ENCODE peak calls at places on chromosomes 4 and X, in seven cellular contexts. X is GM13977, Z is neural crest cell, R is lung, V is AG04450, U is uterus, H is GM13976. S is an unnamed sample.

GRCh38 chrX:12974797-12975669 is at the start of gene TMSB4X:
- DNase-seq in X (peak), Z (peak), R (peak), V (no peak), U (peak), H (peak), S (peak)

GRCh38 chr4:20194079-20195013 is 57.4 kb upstream of the SLIT2 start:
- DNase-seq in X (no peak), Z (no peak), R (no peak), V (peak), U (no peak), H (no peak), S (no peak)

GRCh38 chrX:42414057-42414456 is 363.9 kb downstream of the PPP1R2C start:
- DNase-seq in X (no peak), Z (no peak), R (no peak), V (no peak), U (no peak), H (no peak), S (no peak)

GRCh38 chrX:149630681-149631292 is 805 bp downstream of the TMEM185A start:
- DNase-seq in X (no peak), Z (no peak), R (no peak), V (peak), U (no peak), H (no peak), S (no peak)

GRCh38 chrX:46446727-46447378 is 98.4 kb downstream of the ZNF674 start:
- DNase-seq in X (peak), Z (peak), R (peak), V (peak), U (peak), H (peak), S (peak)

GRCh38 chr4:15702941-15703403 is at the start of gene BST1:
- DNase-seq in X (peak), Z (no peak), R (peak), V (no peak), U (peak), H (peak), S (peak)

GRCh38 chr4:132956951-132957350 is 192.1 kb upstream of the PCDH10 start:
- DNase-seq in X (no peak), Z (no peak), R (no peak), V (no peak), U (no peak), H (no peak), S (no peak)

GRCh38 chr4:108113229-108113628 is 55.5 kb downstream of the LEF1 start:
- DNase-seq in X (no peak), Z (no peak), R (no peak), V (no peak), U (no peak), H (no peak), S (no peak)

GRCh38 chrX:131445955-131446354 is 97.9 kb upstream of the OR13H1 start:
- DNase-seq in X (no peak), Z (no peak), R (no peak), V (no peak), U (no peak), H (no peak), S (no peak)

GRCh38 chr4:139857021-139857420 is 191.4 kb downstream of the MGST2 start:
- DNase-seq in X (no peak), Z (no peak), R (no peak), V (no peak), U (no peak), H (no peak), S (no peak)

DNA sequence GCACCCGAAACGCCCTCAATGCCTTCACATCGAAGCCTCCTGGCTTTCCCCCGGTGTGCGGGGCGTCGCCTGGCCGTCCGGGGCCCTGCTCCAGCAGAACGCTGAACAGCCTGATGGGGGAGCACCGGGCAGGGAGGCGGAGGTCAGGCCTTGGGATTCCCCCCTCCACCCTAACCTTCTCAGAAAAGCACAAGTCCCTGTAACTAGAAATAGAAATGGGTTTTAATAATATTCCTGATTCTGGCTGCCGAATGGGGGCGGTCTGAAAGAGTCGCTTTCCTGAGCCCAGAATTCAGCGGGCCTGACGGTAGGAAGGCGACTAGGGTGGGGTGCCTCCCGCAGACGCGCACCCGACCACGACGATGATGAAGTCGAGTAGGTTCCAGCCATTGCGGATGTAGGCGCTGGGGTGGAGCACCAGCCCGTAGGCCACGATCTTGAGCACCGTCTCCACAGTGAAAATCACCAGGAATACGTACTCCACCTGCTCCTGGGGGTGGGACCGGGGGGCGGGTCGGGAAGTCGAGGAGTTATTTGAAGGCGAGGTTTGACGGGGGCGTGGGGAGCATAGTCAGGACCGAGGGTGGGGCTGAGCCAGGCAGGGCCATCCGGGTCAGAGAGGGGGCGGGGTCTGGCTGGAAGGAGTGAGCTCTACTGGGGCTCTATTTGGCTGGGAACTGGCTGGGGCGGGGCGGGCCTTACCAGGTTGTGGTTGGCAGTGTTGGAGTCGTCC is 2.5 kb downstream of the CACNA1F start:
- DNase-seq in X (peak), Z (no peak), R (peak), V (no peak), U (peak), H (peak), S (peak)
- TF ChIP-seq CTCF in X (peak), Z (no peak), R (no peak), V (no peak), U (no peak), H (peak), S (peak)

GRCh38 chr4:40629401-40630334 is at the start of gene RBM47:
- DNase-seq in X (peak), Z (peak), R (peak), V (no peak), U (peak), H (peak), S (peak)
- TF ChIP-seq CTCF in X (peak), Z (peak), R (no peak), V (peak), U (no peak), H (no peak), S (peak)

DNA sequence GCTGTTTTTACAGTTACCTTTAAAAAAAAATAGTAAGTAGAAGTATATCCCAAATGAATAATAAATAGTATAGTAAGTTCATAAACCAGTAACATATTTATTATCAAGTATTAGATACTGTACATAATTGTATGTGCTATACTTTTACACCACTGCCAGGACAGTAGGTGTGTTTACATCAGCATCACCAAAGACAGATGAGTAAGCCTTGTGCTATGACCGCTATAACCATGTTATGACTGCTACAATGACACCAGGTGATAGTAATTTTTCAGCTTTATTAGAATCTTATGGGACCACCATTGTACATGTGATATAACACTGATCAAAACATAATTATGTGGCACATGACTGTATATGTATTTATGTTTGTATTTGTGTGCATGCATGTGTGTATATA is 27.3 kb downstream of the PABPC4L start:
- DNase-seq in X (no peak), Z (no peak), R (no peak), V (no peak), U (no peak), H (no peak), S (no peak)
- TF ChIP-seq CTCF in X (no peak), Z (no peak), R (no peak), V (no peak), U (no peak), H (no peak), S (no peak)

GRCh38 chr4:189436207-189436606 is 504.5 kb upstream of the FRG1 start:
- DNase-seq in X (no peak), Z (no peak), R (no peak), V (no peak), U (no peak), H (no peak), S (peak)
- TF ChIP-seq CTCF in X (no peak), Z (peak), R (no peak), V (no peak), U (no peak), H (peak), S (peak)

DNA sequence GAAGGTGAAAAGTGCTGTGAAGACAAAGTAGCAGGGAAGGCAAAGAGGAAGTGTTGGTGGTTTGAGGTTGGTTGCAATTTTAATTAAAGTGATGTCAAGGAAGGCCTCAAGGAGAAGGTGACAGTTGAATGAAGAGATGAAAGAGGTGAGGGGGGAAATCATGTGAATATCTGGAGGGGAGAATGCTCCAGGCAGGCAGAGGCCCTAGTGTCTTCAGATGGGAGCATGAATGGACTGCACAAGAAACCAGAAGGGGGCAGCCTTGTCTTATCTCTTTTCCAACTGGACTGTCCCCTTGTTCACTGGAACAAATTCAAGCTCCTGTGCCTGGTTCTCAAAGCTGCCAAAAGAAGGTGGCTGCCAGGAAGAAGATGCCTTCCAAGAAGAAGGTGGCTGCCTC is 68.4 kb downstream of the MAOB start:
- DNase-seq in X (no peak), Z (peak), R (no peak), V (no peak), U (no peak), H (no peak), S (peak)
- TF ChIP-seq CTCF in X (no peak), Z (peak), R (no peak), V (no peak), U (no peak), H (no peak), S (peak)

GRCh38 chr4:86910369-86910768 is 18.1 kb upstream of the C4orf36 start:
- DNase-seq in X (no peak), Z (no peak), R (no peak), V (no peak), U (no peak), H (no peak), S (no peak)
- TF ChIP-seq CTCF in X (no peak), Z (no peak), R (no peak), V (no peak), U (no peak), H (no peak), S (peak)

GRCh38 chr4:118835896-118836762 is at the start of gene SEC24D:
- DNase-seq in X (peak), Z (peak), R (peak), V (peak), U (peak), H (peak), S (peak)
- TF ChIP-seq CTCF in X (no peak), Z (no peak), R (no peak), V (no peak), U (no peak), H (no peak), S (peak)

GRCh38 chrX:144214651-144215050 is 330.8 kb downstream of the UBE2NL start:
- DNase-seq in X (no peak), Z (no peak), R (no peak), V (no peak), U (no peak), H (no peak), S (no peak)

GRCh38 chrX:144219035-144219434 is 335.2 kb downstream of the UBE2NL start:
- DNase-seq in X (no peak), Z (no peak), R (peak), V (no peak), U (no peak), H (no peak), S (peak)
- TF ChIP-seq CTCF in X (no peak), Z (no peak), R (no peak), V (no peak), U (no peak), H (no peak), S (peak)

DNA sequence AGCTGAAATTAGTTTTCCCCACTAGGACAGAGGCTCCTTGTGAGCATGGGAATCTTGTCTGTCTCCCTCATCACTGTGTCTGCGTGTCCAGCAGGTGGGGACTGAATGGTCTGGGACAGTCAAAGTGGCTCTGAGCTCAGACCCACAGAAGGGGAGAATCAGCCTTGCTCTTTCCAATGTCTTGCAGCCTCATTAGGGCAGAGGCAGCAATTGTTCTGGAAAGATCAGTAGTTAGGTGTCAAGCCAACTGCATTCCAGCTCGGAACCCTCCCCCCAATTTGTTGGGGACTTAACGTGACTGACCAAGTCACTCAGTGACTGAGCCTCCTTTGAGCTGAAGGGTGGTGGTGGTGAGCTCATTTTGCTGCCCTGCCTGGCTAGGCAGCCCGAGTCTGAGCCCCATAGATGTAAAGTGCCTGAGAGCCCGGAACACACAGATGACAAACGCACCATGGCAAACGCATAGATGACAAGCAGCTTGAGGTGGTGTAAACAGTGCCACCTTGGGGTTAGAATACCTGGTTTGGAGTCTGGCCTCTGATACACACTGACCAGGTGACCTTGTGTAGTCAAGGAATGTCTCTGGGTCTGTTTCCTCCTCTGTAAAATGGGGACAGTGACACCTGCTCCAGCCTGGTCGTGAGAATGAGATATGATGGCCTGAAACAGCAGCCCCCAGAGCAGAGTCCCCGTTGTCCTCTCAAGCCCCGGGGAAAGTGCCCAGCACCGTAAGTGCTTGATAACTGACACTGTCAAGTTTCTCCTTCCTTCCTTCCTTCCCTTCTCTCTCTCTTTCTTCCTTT is 2.7 kb upstream of the SORCS2 start:
- DNase-seq in X (no peak), Z (no peak), R (no peak), V (no peak), U (no peak), H (no peak), S (peak)
- TF ChIP-seq CTCF in X (no peak), Z (no peak), R (no peak), V (no peak), U (no peak), H (no peak), S (peak)

S was measured in endodermal cell.